ENCODE peak calls at places on chromosomes 2 and 18, in eight cellular contexts. T is A549, E is heart left ventricle, I is aorta, P is tibial nerve, X is A673, M is OCI-LY7, R is thoracic aorta. G is an unnamed sample. For H3K4me1, the result is how much of the 10 kb centered on the place peaks cover.

GRCh38 chr18:8865934-8866333 is 160.6 kb downstream of the MTCL1 start:
- DNase-seq in P (no peak), M (no peak), R (no peak), I (no peak), T (no peak), E (no peak), X (no peak), G (no peak)

GRCh38 chr2:152134488-152135280 is 35.8 kb upstream of the CACNB4 start:
- DNase-seq in E (no peak), R (no peak), X (no peak), M (no peak), I (no peak), P (no peak), T (no peak), G (no peak)

GRCh38 chr2:218898109-218898878 is 17.6 kb downstream of the WNT10A start:
- DNase-seq in P (peak), M (peak), X (peak), I (peak), E (peak), T (peak), R (no peak), G (peak)

GRCh38 chr2:36462311-36462710 is 106.7 kb downstream of the CRIM1 start:
- DNase-seq in R (no peak), P (no peak), M (no peak), T (no peak), I (no peak), E (no peak), X (no peak), G (no peak)

GRCh38 chr2:156333951-156334495 is 1.5 kb upstream of the NR4A2 start:
- DNase-seq in M (peak), E (peak), P (no peak), R (no peak), T (no peak), X (peak), I (peak), G (peak)

GRCh38 chr2:202035941-202036372 is 2.3 kb downstream of the FZD7 start:
- DNase-seq in I (no peak), E (no peak), T (no peak), R (no peak), P (no peak), X (no peak), M (no peak), G (peak)

GRCh38 chr2:200795044-200795443 is 16.7 kb upstream of the BZW1 start:
- DNase-seq in T (no peak), P (peak), M (no peak), I (no peak), R (no peak), E (no peak), X (no peak), G (no peak)

GRCh38 chr2:105518897-105519296 is 120.0 kb upstream of the FHL2 start:
- DNase-seq in I (no peak), R (no peak), M (no peak), T (no peak), P (no peak), X (no peak), E (no peak), G (no peak)

GRCh38 chr2:113105047-113105446 is 22.4 kb upstream of the IL1RN start:
- DNase-seq in M (no peak), E (no peak), T (peak), X (peak), P (no peak), R (no peak), I (no peak), G (no peak)

GRCh38 chr2:102321954-102322719 is 10.8 kb downstream of the IL1RL1 start:
- DNase-seq in T (no peak), M (no peak), P (no peak), I (no peak), R (no peak), E (no peak), X (no peak), G (no peak)

GRCh38 chr2:62604336-62604735 is 98.3 kb upstream of the TMEM17 start:
- DNase-seq in X (no peak), I (no peak), P (no peak), R (no peak), E (no peak), M (no peak), T (no peak), G (no peak)

GRCh38 chr2:16662440-16662839 is 3.2 kb downstream of the CYRIA start:
- DNase-seq in X (peak), R (no peak), M (no peak), E (peak), I (no peak), P (no peak), T (no peak), G (no peak)

GRCh38 chr2:239965318-239965717 is 59.8 kb downstream of the NDUFA10 start:
- DNase-seq in X (no peak), E (no peak), M (no peak), R (no peak), T (no peak), P (no peak), I (no peak), G (no peak)

GRCh38 chr2:10457846-10458563 is 9.9 kb upstream of the ODC1 start:
- DNase-seq in R (no peak), P (peak), I (peak), E (no peak), T (no peak), X (no peak), M (no peak), G (no peak)

GRCh38 chr2:219392754-219393153 is 5.0 kb upstream of the DNPEP start:
- DNase-seq in X (no peak), E (no peak), R (no peak), T (no peak), M (no peak), I (peak), P (no peak), G (no peak)

GRCh38 chr2:128069769-128070168 is 21.2 kb upstream of the UGGT1 start:
- DNase-seq in R (no peak), T (no peak), M (no peak), X (no peak), I (no peak), E (no peak), P (no peak), G (no peak)

GRCh38 chr2:196823750-196824149 is 14.6 kb upstream of the C2orf66 start:
- DNase-seq in X (no peak), M (no peak), T (peak), I (no peak), P (no peak), R (no peak), E (no peak), G (no peak)

GRCh38 chr2:234293973-234294372 is 202.9 kb downstream of the ARL4C start:
- DNase-seq in M (peak), R (no peak), P (no peak), X (peak), E (no peak), T (no peak), I (no peak), G (no peak)

GRCh38 chr2:23661276-23662050 is 265.5 kb downstream of the ATAD2B start:
- DNase-seq in M (no peak), R (no peak), P (no peak), E (peak), I (no peak), X (no peak), T (no peak), G (no peak)

GRCh38 chr2:233116946-233117345 is 56.8 kb downstream of the INPP5D start:
- DNase-seq in I (peak), M (no peak), X (no peak), T (no peak), E (no peak), P (no peak), R (no peak), G (no peak)

GRCh38 chr18:35693829-35694228 is 112.3 kb downstream of the GALNT1 start:
- DNase-seq in P (no peak), I (no peak), T (no peak), X (no peak), M (no peak), R (no peak), E (no peak), G (no peak)

GRCh38 chr2:63792523-63792922 is 49.2 kb upstream of the UGP2 start:
- DNase-seq in P (no peak), M (no peak), R (no peak), X (peak), E (no peak), I (no peak), T (no peak), G (no peak)

GRCh38 chr2:20578895-20579825 is 71.7 kb downstream of the HS1BP3 start:
- DNase-seq in R (peak), I (peak), M (no peak), P (peak), E (peak), T (peak), X (peak), G (peak)

GRCh38 chr2:38702413-38702812 is 36.5 kb downstream of the GALM start:
- DNase-seq in I (no peak), P (no peak), R (no peak), E (no peak), M (no peak), X (no peak), T (no peak), G (no peak)
- H3K4me3 ChIP-seq in I (no peak), P (no peak), R (no peak), E (no peak), M (no peak), X (no peak), T (no peak), G (no peak)

GRCh38 chr18:13381331-13381730 is 162.8 kb downstream of the LDLRAD4 start:
- DNase-seq in E (no peak), M (no peak), P (no peak), I (no peak), X (no peak), R (no peak), T (no peak), G (no peak)
- H3K4me1 ChIP-seq in E (half or more), M (under half), P (under half), I (under half), X (under half), R (half or more), T (under half), G (half or more)

DNA sequence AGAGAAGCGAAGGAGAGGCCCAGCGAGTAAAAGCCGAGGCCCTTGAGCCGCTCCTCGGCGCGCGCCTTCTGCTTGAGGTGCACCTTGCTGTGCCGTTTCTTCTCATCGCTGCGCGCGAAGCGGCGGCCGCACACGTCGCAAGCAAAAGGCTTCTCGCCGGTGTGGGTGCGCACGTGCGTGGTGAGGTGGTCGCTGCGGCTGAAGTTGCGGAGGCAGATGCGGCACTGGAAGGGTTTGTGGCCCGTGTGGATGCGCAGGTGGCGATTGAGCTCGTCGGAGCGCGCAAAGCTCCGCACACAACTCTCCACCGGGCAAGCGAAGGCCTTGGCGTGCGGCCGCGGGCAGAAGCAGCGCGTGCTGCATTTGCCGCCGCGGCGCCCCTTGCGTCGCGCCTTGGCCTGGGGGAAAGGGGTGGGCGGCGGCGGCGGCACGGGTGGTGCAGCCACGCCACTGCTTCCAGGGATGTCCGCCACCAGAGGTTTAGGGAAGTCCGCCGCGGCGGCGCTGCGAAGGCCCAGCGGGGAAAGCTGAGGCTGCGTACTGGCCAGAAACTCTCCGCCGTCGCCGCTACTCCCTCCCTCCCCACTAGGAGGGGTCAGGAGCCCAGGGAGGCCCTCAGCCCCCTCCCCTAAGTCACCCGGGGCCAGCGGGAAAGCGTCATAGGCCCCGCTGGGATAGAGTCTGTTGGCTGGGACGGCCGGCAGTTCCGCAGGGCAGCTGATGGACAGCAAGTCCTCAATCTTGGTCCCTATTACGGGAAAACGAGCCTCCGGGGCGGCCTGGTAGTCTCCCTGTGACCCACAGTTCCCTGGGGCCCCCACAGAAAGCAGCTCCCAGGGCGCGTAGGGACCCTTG is 1.7 kb downstream of the EGR4 start:
- DNase-seq in R (no peak), I (no peak), X (peak), T (peak), M (no peak), E (no peak), P (no peak), G (peak)
- H3K4me3 ChIP-seq in R (peak), I (no peak), X (peak), T (peak), M (no peak), E (no peak), P (no peak), G (peak)

DNA sequence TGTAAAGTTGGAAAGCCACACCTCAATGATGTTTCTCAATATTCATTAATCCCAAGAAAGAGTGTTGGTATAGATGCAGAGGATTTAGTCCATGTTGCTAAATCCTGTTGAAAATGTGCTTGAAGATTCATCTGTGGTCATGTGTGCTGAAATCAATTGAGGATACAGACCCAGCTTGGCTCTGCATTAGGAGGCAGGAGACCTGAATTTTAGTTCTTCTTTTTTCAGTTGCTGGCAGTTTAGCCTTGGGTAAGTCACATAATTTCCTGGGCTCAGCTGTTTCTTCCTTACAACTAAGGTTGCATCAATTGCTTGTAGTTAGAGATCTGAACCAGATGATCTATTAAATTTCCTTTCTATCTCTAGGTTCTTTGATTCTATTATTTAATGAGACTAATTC is 54.4 kb downstream of the SETBP1 start:
- DNase-seq in I (no peak), P (no peak), X (no peak), R (no peak), T (no peak), M (no peak), E (no peak), G (no peak)
- H3K4me1 ChIP-seq in I (under half), P (under half), X (under half), R (under half), T (under half), M (under half), E (under half), G (under half)